ENCODE peak calls at places on chromosomes 4 and X, in seven cellular contexts. I is A673; K is neuronal stem cell; M is HT-29; E is AG08396; D is IMR-90; T is CD8-positive, alpha-beta T cell. N is an unnamed sample.

GRCh38 chr4:87058272-87059073 is 123.7 kb downstream of the AFF1 start:
- DNase-seq in I (no peak), M (peak), D (no peak), E (no peak), K (no peak), T (no peak), N (no peak)

GRCh38 chr4:176575141-176575731 is 217.5 kb downstream of the VEGFC start:
- DNase-seq in T (no peak), I (no peak), K (no peak), E (no peak), D (peak), M (no peak), N (no peak)

GRCh38 chr4:169109276-169109675 is 99.2 kb upstream of the CBR4 start:
- DNase-seq in D (no peak), T (no peak), I (no peak), E (no peak), K (no peak), M (no peak), N (no peak)

GRCh38 chr4:183304538-183304937 is 15.5 kb downstream of the CLDN22 start:
- DNase-seq in E (no peak), D (no peak), I (no peak), T (no peak), K (no peak), M (no peak), N (no peak)

GRCh38 chrX:1673337-1673736 is 58.5 kb downstream of the ASMT start:
- DNase-seq in T (peak), M (peak), K (no peak), D (no peak), E (no peak), I (peak), N (peak)

GRCh38 chr4:152998861-152999260 is 62.7 kb downstream of the FHDC1 start:
- DNase-seq in E (no peak), M (no peak), D (no peak), I (no peak), T (no peak), K (no peak), N (no peak)

GRCh38 chr4:170374770-170375169 is 285.0 kb upstream of the AADAT start:
- DNase-seq in K (no peak), I (peak), D (no peak), T (no peak), M (peak), E (no peak), N (peak)

GRCh38 chr4:104263100-104263499 is 231.6 kb downstream of the CXXC4 start:
- DNase-seq in E (no peak), K (no peak), I (no peak), T (no peak), M (no peak), D (no peak), N (no peak)

GRCh38 chr4:81030617-81031388 is at the start of gene BMP3:
- DNase-seq in M (no peak), K (peak), T (no peak), E (peak), I (peak), D (peak), N (no peak)

GRCh38 chr4:84964995-84965557 is 1.4 kb downstream of the WDFY3 start:
- DNase-seq in E (no peak), T (no peak), K (no peak), I (no peak), M (no peak), D (no peak), N (no peak)

GRCh38 chr4:16205298-16206164 is 20.7 kb downstream of the TAPT1 start:
- DNase-seq in E (no peak), T (no peak), M (peak), I (peak), K (no peak), D (no peak), N (peak)

GRCh38 chrX:20500949-20501348 is 234.2 kb upstream of the RPS6KA3 start:
- DNase-seq in T (no peak), I (no peak), E (no peak), D (no peak), M (no peak), K (no peak), N (no peak)

GRCh38 chr4:40185830-40186664 is 10.8 kb upstream of the RHOH start:
- DNase-seq in T (no peak), M (no peak), K (no peak), D (peak), E (no peak), I (peak), N (no peak)

GRCh38 chrX:136656596-136656995 is 8.6 kb downstream of the CD40LG start:
- DNase-seq in I (no peak), D (no peak), T (no peak), M (no peak), K (no peak), E (no peak), N (no peak)

GRCh38 chr4:158817562-158818370 is 48.9 kb downstream of the FNIP2 start:
- DNase-seq in E (no peak), I (no peak), D (no peak), T (no peak), K (no peak), M (no peak), N (no peak)

N was measured in Jurkat, Clone E6-1.